ENCODE peak calls at places on chromosomes 13 and 19, in seven cellular contexts. U is fibroblast of lung, H is neural progenitor cell, O is cardiac muscle cell, F is AG09309, S is stomach, B is body of pancreas. C is an unnamed sample.

GRCh38 chr19:1042689-1043511 is 3.0 kb downstream of the ABCA7 start:
- DNase-seq in S (no peak), U (no peak), O (no peak), B (no peak), H (no peak), F (no peak), C (no peak)

GRCh38 chr13:95195146-95195545 is 106.1 kb downstream of the ABCC4 start:
- DNase-seq in H (no peak), O (no peak), S (no peak), B (no peak), F (no peak), U (no peak), C (no peak)

GRCh38 chr19:21358768-21359451 is at the start of gene ZNF738:
- DNase-seq in S (peak; percentile 89), H (peak; percentile 98), U (peak; percentile 95), F (peak; percentile 82), O (peak; percentile 97), B (peak; percentile 92), C (peak; percentile 95)

GRCh38 chr13:76937416-76937815 is 10.9 kb upstream of the ACOD1 start:
- DNase-seq in H (no peak), F (peak; percentile 77), S (no peak), B (no peak), U (peak; percentile 95), O (peak; percentile 96), C (peak; percentile 97)

GRCh38 chr13:66952507-66952906 is 277.6 kb downstream of the PCDH9 start:
- DNase-seq in F (no peak), H (no peak), B (no peak), O (no peak), U (no peak), S (no peak), C (no peak)

GRCh38 chr13:73059460-73060250 is 850 bp downstream of the KLF5 start:
- DNase-seq in B (peak; percentile 88), U (peak; percentile 36), H (peak; percentile 87), S (peak; percentile 75), O (no peak), F (no peak), C (no peak)

GRCh38 chr13:83350569-83350968 is 531.7 kb downstream of the SLITRK1 start:
- DNase-seq in H (no peak), O (peak; percentile 4), S (no peak), U (peak; percentile 47), B (no peak), F (no peak), C (peak; percentile 30)

GRCh38 chr19:2663920-2664571 is 38.4 kb downstream of the GNG7 start:
- DNase-seq in O (peak; percentile 7), F (no peak), H (no peak), B (peak; percentile 35), U (no peak), S (peak; percentile 47), C (no peak)

GRCh38 chr19:31459430-31459829 is 110.2 kb upstream of the TSHZ3 start:
- DNase-seq in B (no peak), U (no peak), H (no peak), F (no peak), O (no peak), S (no peak), C (no peak)

DNA sequence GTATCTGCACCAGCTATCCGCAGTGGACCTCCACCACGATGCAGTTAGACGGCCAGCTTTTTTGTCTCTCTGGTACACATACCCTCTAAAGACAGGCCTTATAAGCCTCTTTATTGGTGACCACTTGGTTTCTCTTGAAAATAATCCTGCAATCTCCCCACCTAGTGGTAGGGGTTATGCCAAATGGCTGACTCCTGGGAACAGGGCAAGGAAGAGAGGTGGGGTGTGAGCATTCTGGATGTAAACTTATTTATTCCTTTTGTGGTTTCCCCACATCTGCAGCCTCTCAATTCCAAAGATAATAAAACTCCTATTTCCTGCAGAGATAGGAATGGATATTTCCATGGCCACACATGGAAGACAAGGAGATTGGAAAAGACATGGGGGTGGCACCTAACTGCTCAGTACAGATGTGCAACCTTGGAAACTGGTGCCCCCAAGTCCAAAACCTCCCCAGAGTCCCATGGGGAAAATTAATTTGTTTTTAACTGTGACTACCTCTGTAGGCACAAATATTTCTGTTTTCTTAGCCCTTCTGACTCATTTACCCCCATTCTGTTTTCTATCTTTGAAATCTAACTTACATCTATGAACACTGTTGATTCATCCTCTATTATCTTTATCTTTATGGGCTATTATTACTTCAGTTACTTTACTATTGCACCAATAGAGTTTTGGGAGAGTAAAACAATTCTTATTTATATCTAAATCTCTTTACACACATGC is 112.7 kb upstream of the TSHZ3 start:
- DNase-seq in O (peak; percentile 56), F (peak; percentile 2), H (no peak), U (peak; percentile 6), B (no peak), S (no peak), C (peak; percentile 73)
- TF ChIP-seq CTCF in O (peak; percentile 22), F (peak; percentile 15), H (no peak), U (peak; percentile 27), B (no peak), S (no peak), C (peak; percentile 48)

GRCh38 chr19:46731007-46731501 is 14.1 kb upstream of the PRKD2 start:
- DNase-seq in S (peak; percentile 46), O (peak; percentile 88), U (peak; percentile 98), H (no peak), F (peak; percentile 63), B (no peak), C (peak; percentile 77)
- H3K4me3 ChIP-seq in S (no peak overlapping the region), O (no peak overlapping the region), U (no peak overlapping the region), H (no peak overlapping the region), F (no peak overlapping the region), B (no peak overlapping the region), C (no peak overlapping the region)

DNA sequence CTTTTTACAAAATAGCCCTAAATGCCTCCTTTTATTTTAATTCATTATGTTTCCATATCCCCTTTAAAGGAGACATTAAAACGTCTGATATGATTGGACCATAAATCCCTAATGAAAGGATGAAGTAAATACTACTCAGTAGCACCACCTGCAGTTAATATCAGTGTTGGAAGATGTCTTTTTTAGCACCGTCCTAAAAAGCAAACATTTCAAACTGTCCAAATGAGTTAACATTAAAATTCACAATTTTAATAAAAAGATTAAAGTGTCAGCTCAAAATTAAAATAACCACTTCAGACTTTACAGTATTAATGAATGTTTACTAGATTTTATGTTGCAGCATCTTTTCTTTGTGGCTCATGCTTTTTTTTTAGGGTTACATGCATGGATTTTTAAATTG is 12.3 kb downstream of the ZNF507 start:
- DNase-seq in F (no peak), B (no peak), U (no peak), S (no peak), H (no peak), O (peak; percentile 23), C (no peak)
- TF ChIP-seq CTCF in F (peak; percentile 8), B (no peak), U (peak; percentile 29), S (no peak), H (peak; percentile 26), O (peak; percentile 36), C (peak; percentile 29)

DNA sequence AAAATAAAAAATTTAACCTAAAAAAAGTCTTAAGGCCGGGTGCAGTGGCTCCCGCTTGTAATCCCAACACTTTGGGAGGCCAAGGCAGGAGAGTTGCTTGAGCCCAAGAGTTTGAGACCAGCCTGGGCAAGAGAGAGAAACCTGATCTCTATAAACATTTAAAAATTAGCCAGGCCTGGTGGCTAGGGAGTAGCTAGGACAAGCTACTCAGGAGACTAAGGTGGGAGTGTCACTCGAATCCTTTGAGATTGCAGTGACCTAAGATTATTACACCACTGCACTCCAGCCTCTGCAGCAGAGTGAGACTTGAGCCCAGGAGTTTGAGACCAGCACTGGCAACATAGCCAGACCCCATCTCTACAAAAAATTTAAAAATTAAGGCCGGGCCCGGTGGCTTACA is 1.1 kb downstream of the CCDC97 start:
- DNase-seq in H (no peak), B (no peak), O (no peak), F (no peak), S (no peak), U (no peak), C (no peak)
- H3K4me3 ChIP-seq in H (peak overlapping the region; percentile 94), B (no peak overlapping the region), O (peak overlapping the region; percentile 92), F (peak overlapping the region; percentile 85), S (peak overlapping the region; percentile 63), U (peak overlapping the region; percentile 74), C (peak overlapping the region; percentile 94)

C was measured in fibroblast of the aortic adventitia.